ENCODE peak calls at places on chromosomes 5 and 9, in four cellular contexts. F, B, C and H are unnamed samples.

GRCh38 chr9:133729646-133730281 is 8.4 kb downstream of the SARDH start:
- DNase-seq in F (peak; percentile 76), C (no peak), B (no peak), H (peak; percentile 60)

GRCh38 chr9:95494416-95495371 is 22.1 kb downstream of the PTCH1 start:
- DNase-seq in C (no peak), B (peak; percentile 82), F (no peak), H (no peak)

GRCh38 chr9:5430912-5431311 is 6.8 kb downstream of the PLGRKT start:
- DNase-seq in C (no peak), F (no peak), B (no peak), H (no peak)

GRCh38 chr5:37837101-37838032 is 2.5 kb downstream of the GDNF start:
- DNase-seq in F (no peak), B (peak; percentile 67), C (peak; percentile 81), H (peak; percentile 87)

GRCh38 chr5:93225748-93226147 is 355.3 kb downstream of the NR2F1-AS1 start:
- DNase-seq in F (no peak), C (no peak), B (no peak), H (no peak)

GRCh38 chr9:33884856-33885701 is 68.1 kb downstream of the UBE2R2 start:
- DNase-seq in B (peak; percentile 26), F (no peak), C (peak; percentile 9), H (no peak)

GRCh38 chr9:101376117-101376866 is 8.5 kb downstream of the BAAT start:
- DNase-seq in F (no peak), C (peak; percentile 88), B (no peak), H (no peak)

GRCh38 chr5:59042683-59043082 is 459.8 kb downstream of the RAB3C start:
- DNase-seq in C (no peak), B (peak; percentile 21), F (no peak), H (no peak)

GRCh38 chr9:137685886-137686420 is 67.1 kb downstream of the EHMT1 start:
- DNase-seq in C (peak; percentile 42), B (no peak), F (no peak), H (no peak)

GRCh38 chr5:180494510-180495181 is 467 bp downstream of the CNOT6 start:
- DNase-seq in C (peak; percentile 26), F (no peak), B (peak; percentile 38), H (no peak)

GRCh38 chr5:670396-671270 is 22.5 kb downstream of the TPPP start:
- DNase-seq in B (no peak), C (no peak), F (no peak), H (peak; percentile 67)

GRCh38 chr5:74510476-74510875 is 130.1 kb downstream of the ENC1 start:
- DNase-seq in B (no peak), C (peak; percentile 60), F (no peak), H (no peak)

GRCh38 chr9:110307191-110307590 is 30.5 kb downstream of the TXNDC8 start:
- DNase-seq in C (no peak), B (no peak), F (no peak), H (no peak)

GRCh38 chr5:24547127-24547526 is 97.7 kb downstream of the CDH10 start:
- DNase-seq in C (no peak), B (no peak), F (no peak), H (no peak)

GRCh38 chr5:31052937-31053658 is 140.4 kb upstream of the CDH6 start:
- DNase-seq in F (no peak), C (no peak), B (no peak), H (no peak)

GRCh38 chr5:123156577-123157296 is 67.7 kb downstream of the PRDM6 start:
- DNase-seq in C (peak; percentile 68), B (no peak), F (no peak), H (no peak)

GRCh38 chr5:136249678-136250266 is 56.8 kb upstream of the SMIM32 start:
- DNase-seq in C (peak; percentile 74), F (no peak), B (peak; percentile 55), H (no peak)

GRCh38 chr5:1338196-1338490 is 6.8 kb downstream of the CLPTM1L start:
- DNase-seq in C (no peak), F (no peak), B (no peak), H (no peak)

GRCh38 chr5:35114698-35115097 is 66.9 kb upstream of the AGXT2 start:
- DNase-seq in F (no peak), B (peak; percentile 28), C (no peak), H (no peak)

GRCh38 chr9:113535756-113536155 is 72.2 kb downstream of the RGS3 start:
- DNase-seq in C (no peak), F (no peak), B (no peak), H (no peak)

GRCh38 chr9:19642256-19642655 is 146.6 kb downstream of the SLC24A2 start:
- DNase-seq in C (no peak), F (no peak), B (no peak), H (no peak)

GRCh38 chr5:39714036-39714698 is 289.4 kb upstream of the DAB2 start:
- DNase-seq in B (peak; percentile 49), C (peak; percentile 64), F (no peak), H (no peak)

GRCh38 chr5:145830594-145830993 is 4.5 kb downstream of the PRELID2 start:
- DNase-seq in B (no peak), C (peak; percentile 84), F (no peak), H (no peak)

GRCh38 chr5:14574124-14574523 is 7.5 kb upstream of the OTULINL start:
- DNase-seq in B (no peak), C (no peak), F (no peak), H (no peak)

GRCh38 chr9:22911632-22912031 is 465.0 kb downstream of the DMRTA1 start:
- DNase-seq in B (no peak), C (no peak), F (no peak), H (no peak)

GRCh38 chr5:108255468-108255867 is 126.4 kb downstream of the FBXL17 start:
- DNase-seq in C (no peak), B (no peak), F (no peak), H (no peak)

GRCh38 chr5:77906806-77907205 is 130.7 kb upstream of the TBCA start:
- DNase-seq in F (no peak), B (no peak), C (peak; percentile 15), H (no peak)

GRCh38 chr5:65172486-65173129 is 309.1 kb downstream of the ADAMTS6 start:
- DNase-seq in F (no peak), B (no peak), C (peak; percentile 74), H (no peak)

GRCh38 chr5:146840016-146840415 is 38.5 kb downstream of the PPP2R2B start:
- DNase-seq in C (no peak), F (no peak), B (no peak), H (no peak)

GRCh38 chr5:159210306-159210722 is 961 bp upstream of the RNF145 start:
- DNase-seq in C (no peak), B (peak; percentile 12), F (no peak), H (no peak)

GRCh38 chr9:132572921-132573320 is 9.5 kb upstream of the BARHL1 start:
- DNase-seq in C (peak; percentile 5), B (no peak), F (no peak), H (no peak)
- TF ChIP-seq CTCF in C (no peak), B (no peak), F (no peak), H (no peak)

DNA sequence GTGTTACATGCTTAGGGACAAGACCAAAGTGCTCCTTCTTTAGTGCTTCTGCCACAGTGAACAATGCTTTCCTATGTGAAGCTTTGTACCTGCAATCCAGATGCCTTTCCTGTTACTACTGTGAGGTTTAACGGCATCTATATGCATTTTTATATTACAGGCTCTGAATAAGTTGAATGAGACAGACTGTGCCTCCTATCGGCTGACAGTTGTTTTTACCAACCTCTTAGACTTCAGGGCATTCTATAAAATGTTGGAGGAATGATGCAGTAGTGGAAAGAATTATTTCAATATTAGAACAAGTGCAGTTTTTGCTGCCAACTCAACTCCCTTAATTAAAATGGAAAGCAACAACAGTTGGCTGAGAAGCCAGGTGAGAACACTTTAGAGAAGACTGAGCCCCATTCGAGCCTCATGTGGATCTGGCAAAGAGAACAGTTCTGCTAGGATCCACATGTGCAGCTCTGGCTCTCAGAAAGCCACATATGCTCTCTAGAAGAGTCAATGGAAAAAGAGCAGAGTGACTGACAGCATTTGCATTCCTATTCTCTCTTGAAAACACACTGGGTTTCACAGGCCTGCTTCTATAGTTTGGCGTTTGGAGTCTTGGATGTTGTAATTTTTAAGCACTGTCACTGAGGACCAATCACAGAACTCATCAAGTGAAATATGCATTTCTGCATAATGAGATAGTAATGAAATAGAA is 147.5 kb downstream of the LURAP1L start:
- DNase-seq in B (no peak), C (peak; percentile 54), F (no peak), H (no peak)
- TF ChIP-seq CTCF in B (no peak), C (peak; percentile 41), F (peak; percentile 32), H (no peak)

DNA sequence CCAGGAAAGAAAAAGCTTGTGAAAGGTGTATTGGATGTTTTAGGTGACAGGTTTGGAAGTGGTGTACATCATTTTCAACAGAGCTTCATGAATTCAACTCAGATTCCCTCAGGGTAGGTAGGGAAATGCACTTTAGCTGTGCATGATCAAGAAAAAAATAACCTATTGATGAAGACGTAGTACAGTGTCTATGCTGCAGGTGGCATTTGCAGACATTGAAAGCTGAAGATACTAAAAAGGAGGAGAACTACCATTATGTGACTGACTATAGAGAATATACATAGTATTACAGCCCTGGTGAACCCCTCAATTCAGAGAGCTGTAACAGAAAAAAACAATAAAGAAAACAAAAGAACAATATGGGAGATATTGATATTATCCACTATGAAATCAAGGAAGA is 2344.7 kb upstream of the ACO1 start:
- DNase-seq in F (no peak), B (no peak), C (no peak), H (no peak)
- TF ChIP-seq CTCF in F (no peak), B (no peak), C (no peak), H (peak; percentile 37)

GRCh38 chr9:126773004-126773607 is 31.7 kb upstream of the ZBTB43 start:
- DNase-seq in F (no peak), C (no peak), B (no peak), H (no peak)

GRCh38 chr9:126781186-126781585 is 23.7 kb upstream of the ZBTB43 start:
- DNase-seq in B (no peak), F (no peak), C (no peak), H (no peak)

GRCh38 chr9:126781717-126782388 is 23.0 kb upstream of the ZBTB43 start:
- DNase-seq in B (peak; percentile 84), F (peak; percentile 94), C (peak; percentile 55), H (peak; percentile 94)

GRCh38 chr9:126775926-126776325 is 28.9 kb upstream of the ZBTB43 start:
- DNase-seq in F (no peak), C (no peak), B (no peak), H (no peak)

DNA sequence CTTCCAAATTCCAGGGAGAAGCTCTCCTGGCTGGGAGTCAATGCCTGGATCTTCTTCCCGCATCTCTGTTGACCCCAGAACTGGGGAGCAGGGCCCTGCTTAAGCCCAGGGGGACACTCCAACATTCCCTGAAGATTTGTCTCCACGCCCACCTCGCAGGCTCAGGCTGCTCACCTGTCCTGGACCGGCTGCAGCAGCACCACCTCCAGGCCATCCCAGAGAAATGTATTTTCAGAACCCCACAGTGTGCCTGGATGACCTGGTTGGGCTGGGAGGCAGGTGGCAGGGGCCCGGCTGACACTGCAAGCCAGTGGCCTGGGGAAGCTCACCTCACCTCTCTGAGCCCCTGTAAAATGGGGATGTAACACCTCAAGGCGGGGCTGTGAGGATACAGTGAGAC is 27.1 kb upstream of the ZBTB43 start:
- DNase-seq in C (no peak), F (no peak), B (no peak), H (no peak)
- TF ChIP-seq CTCF in C (no peak), F (no peak), B (no peak), H (no peak)

GRCh38 chr9:21155501-21155900 is 11.0 kb downstream of the IFNA21 start:
- DNase-seq in B (no peak), F (no peak), C (no peak), H (no peak)

GRCh38 chr9:21153688-21154608 is 12.3 kb upstream of the IFNW1 start:
- DNase-seq in B (no peak), C (no peak), F (no peak), H (no peak)
- TF ChIP-seq CTCF in B (no peak), C (no peak), F (peak; percentile 30), H (peak; percentile 47)